ENCODE peak calls at places on chromosomes 16 and 17, in six cellular contexts. U is trophoblast cell, X is H1, C is IMR-90, F is H9, Q is mesenchymal stem cell. I is an unnamed sample.

GRCh38 chr17:38893612-38894011 is 23.8 kb downstream of the LASP1 start:
- DNase-seq in C (no peak), F (peak; percentile 47), Q (peak; percentile 54), X (no peak), U (peak; percentile 48), I (no peak)

GRCh38 chr17:40244255-40244654 is 25.2 kb downstream of the WIPF2 start:
- DNase-seq in X (no peak), F (no peak), Q (no peak), U (no peak), C (no peak), I (no peak)

GRCh38 chr17:47275245-47275984 is 21.8 kb downstream of the ITGB3 start:
- DNase-seq in X (peak; percentile 80), F (peak; percentile 82), Q (peak; percentile 70), C (peak; percentile 84), U (no peak), I (peak; percentile 36)

GRCh38 chr17:81432873-81433451 is 37.7 kb downstream of the BAHCC1 start:
- DNase-seq in X (no peak), F (no peak), U (no peak), Q (no peak), C (no peak), I (no peak)

GRCh38 chr17:82791532-82791931 is 39.7 kb downstream of the TBCD start:
- DNase-seq in U (peak; percentile 95), F (no peak), X (no peak), Q (peak; percentile 94), C (peak; percentile 98), I (no peak)

GRCh38 chr17:47707056-47707791 is 13.3 kb downstream of the TBKBP1 start:
- DNase-seq in C (peak; percentile 55), U (no peak), X (no peak), Q (no peak), F (no peak), I (no peak)

GRCh38 chr16:20504418-20504817 is 53.1 kb downstream of the ACSM2A start:
- DNase-seq in Q (no peak), X (no peak), F (no peak), U (no peak), C (no peak), I (no peak)

GRCh38 chr17:5299383-5299782 is 17.3 kb downstream of the RABEP1 start:
- DNase-seq in F (no peak), U (no peak), Q (peak; percentile 50), X (no peak), C (no peak), I (no peak)

GRCh38 chr17:9875441-9875840 is 29.6 kb downstream of the RCVRN start:
- DNase-seq in Q (peak; percentile 54), C (peak; percentile 61), U (peak; percentile 46), X (no peak), F (peak; percentile 38), I (no peak)

GRCh38 chr16:29230671-29231091 is 175.8 kb downstream of the NPIPB11 start:
- DNase-seq in U (no peak), X (peak; percentile 72), Q (no peak), F (peak; percentile 71), C (peak; percentile 58), I (no peak)

GRCh38 chr16:29231231-29231630 is 175.3 kb downstream of the NPIPB11 start:
- DNase-seq in X (peak; percentile 45), U (no peak), F (no peak), C (peak; percentile 28), Q (no peak), I (no peak)

GRCh38 chr16:29226782-29227181 is 179.7 kb downstream of the NPIPB11 start:
- DNase-seq in C (no peak), X (no peak), U (no peak), Q (no peak), F (no peak), I (no peak)
- H3K9me3 ChIP-seq in C (peaks cover 5% of the 10 kb centered on the region), X (no peaks in the 10 kb centered on the region), U (peaks cover 3% of the 10 kb centered on the region), Q (peaks cover 4% of the 10 kb centered on the region), F (no peaks in the 10 kb centered on the region), I (no peaks in the 10 kb centered on the region)

GRCh38 chr16:22296225-22297113 is 740 bp upstream of the POLR3E start:
- DNase-seq in X (peak; percentile 63), F (no peak), C (no peak), Q (peak; percentile 12), U (no peak), I (no peak)

GRCh38 chr16:22300427-22301071 is 3.3 kb downstream of the POLR3E start:
- DNase-seq in C (peak; percentile 62), X (peak; percentile 67), U (peak; percentile 47), Q (peak; percentile 69), F (peak; percentile 68), I (no peak)

GRCh38 chr16:22299036-22299435 is 1.8 kb downstream of the POLR3E start:
- DNase-seq in X (no peak), U (no peak), Q (peak; percentile 5), C (no peak), F (no peak), I (no peak)

GRCh38 chr16:22297871-22298733 is 893 bp downstream of the POLR3E start:
- DNase-seq in X (peak; percentile 57), U (peak; percentile 90), Q (peak; percentile 99), F (peak; percentile 65), C (peak; percentile 98), I (peak; percentile 87)

DNA sequence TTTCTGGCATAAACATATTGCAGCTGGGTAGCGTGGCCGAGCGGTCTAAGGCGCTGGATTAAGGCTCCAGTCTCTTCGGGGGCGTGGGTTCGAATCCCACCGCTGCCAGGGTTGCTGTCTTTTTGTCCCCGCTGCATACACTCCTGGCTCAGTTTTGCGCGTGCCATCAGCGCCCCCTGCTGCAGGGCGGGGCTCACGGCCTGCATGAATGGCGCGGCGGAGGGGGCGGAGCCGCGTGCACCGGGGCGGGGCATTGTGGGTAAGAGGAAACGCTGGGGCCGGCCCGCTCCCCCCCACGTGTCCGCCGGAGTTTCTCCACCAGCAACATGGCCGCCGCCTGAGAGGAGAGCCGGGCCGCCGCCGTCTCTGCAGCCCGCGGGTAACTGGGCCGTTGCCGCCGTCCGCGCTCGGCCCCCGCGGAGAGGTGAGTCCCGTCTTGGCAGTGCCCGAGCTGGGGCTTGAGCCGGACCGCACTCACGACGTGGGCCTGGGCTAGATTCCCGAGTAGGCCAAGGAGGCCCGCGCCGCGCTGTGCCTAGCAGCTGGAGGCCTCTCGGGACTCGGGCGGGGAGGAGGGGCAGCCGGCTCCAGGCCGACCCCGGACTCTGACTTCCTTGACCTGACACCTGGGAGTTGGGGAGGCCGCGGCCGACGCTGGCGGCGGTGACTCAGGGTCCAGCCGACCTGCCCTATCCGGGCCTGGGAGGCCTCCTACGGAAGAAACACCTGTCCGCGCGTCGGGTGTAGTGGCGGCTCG is at the start of gene POLR3E:
- DNase-seq in F (peak; percentile 98), C (peak; percentile 95), Q (peak; percentile 97), X (peak; percentile 100), U (peak; percentile 100), I (peak; percentile 100)
- H3K4ac ChIP-seq in F (no peak within 1 kb of the TSS), C (peak within 1 kb of the TSS; percentile 82), Q (peak within 1 kb of the TSS; percentile 13), X (peak within 1 kb of the TSS; percentile 54), U (peak within 1 kb of the TSS; percentile 46), I (no peak within 1 kb of the TSS)

GRCh38 chr16:64991011-64991410 is 130.9 kb downstream of the CDH11 start:
- DNase-seq in C (no peak), X (no peak), U (no peak), Q (no peak), F (no peak), I (no peak)
- H4K91ac ChIP-seq in C (no peak overlapping the region), X (no peak overlapping the region), U (no peak overlapping the region), Q (no peak overlapping the region), F (no peak overlapping the region), I (no peak overlapping the region)

GRCh38 chr16:88970539-88971065 is 6.4 kb downstream of the CBFA2T3 start:
- DNase-seq in C (no peak), X (no peak), Q (no peak), U (no peak), F (no peak), I (no peak)
- H3K9me3 ChIP-seq in C (no peaks in the 10 kb centered on the region), X (no peaks in the 10 kb centered on the region), Q (no peaks in the 10 kb centered on the region), U (no peaks in the 10 kb centered on the region), F (no peaks in the 10 kb centered on the region), I (no peaks in the 10 kb centered on the region)

GRCh38 chr17:7484067-7484963 is at the start of gene POLR2A:
- DNase-seq in U (peak; percentile 99), F (peak; percentile 98), C (peak; percentile 98), X (peak; percentile 98), Q (peak; percentile 98), I (peak; percentile 97)
- H3K4ac ChIP-seq in U (peak within 1 kb of the TSS; percentile 92), F (no peak within 1 kb of the TSS), C (peak within 1 kb of the TSS; percentile 100), X (peak within 1 kb of the TSS; percentile 98), Q (peak within 1 kb of the TSS; percentile 54), I (peak within 1 kb of the TSS; percentile 58)

GRCh38 chr17:63592797-63593196 is 7.9 kb upstream of the TACO1 start:
- DNase-seq in F (no peak), C (no peak), X (no peak), U (no peak), Q (no peak), I (no peak)

GRCh38 chr17:63589646-63590045 is 11.0 kb upstream of the TACO1 start:
- DNase-seq in F (no peak), C (no peak), U (no peak), Q (no peak), X (no peak), I (no peak)

GRCh38 chr17:63587770-63588169 is 12.9 kb upstream of the TACO1 start:
- DNase-seq in C (peak; percentile 31), X (no peak), Q (no peak), F (no peak), U (no peak), I (no peak)

GRCh38 chr17:63588797-63589196 is 11.9 kb upstream of the TACO1 start:
- DNase-seq in Q (no peak), X (no peak), U (no peak), F (no peak), C (no peak), I (no peak)
- H4K91ac ChIP-seq in Q (no peak overlapping the region), X (no peak overlapping the region), U (no peak overlapping the region), F (no peak overlapping the region), C (no peak overlapping the region), I (no peak overlapping the region)

GRCh38 chr17:22692066-22692800 is 999.9 kb downstream of the KCNJ18 start:
- DNase-seq in X (no peak), C (no peak), Q (no peak), F (no peak), U (no peak), I (no peak)
- H3K9me3 ChIP-seq in X (peaks cover 75% of the 10 kb centered on the region), C (peaks cover 20% of the 10 kb centered on the region), Q (no peaks in the 10 kb centered on the region), F (peaks cover 90% of the 10 kb centered on the region), U (peaks cover 38% of the 10 kb centered on the region), I (peaks cover 29% of the 10 kb centered on the region)